ENCODE peak calls at places on chromosomes 16 and 17, in four cellular contexts. Q, B, G and X are unnamed samples.

GRCh38 chr17:82745524-82745923 is 6.3 kb upstream of the TBCD start:
- DNase-seq in Q (no peak), B (no peak), G (no peak), X (no peak)

GRCh38 chr16:3542601-3543373 is 34.4 kb downstream of the NLRC3 start:
- DNase-seq in Q (no peak), B (peak; percentile 44), G (no peak), X (no peak)

GRCh38 chr17:16486373-16487250 is 5.4 kb downstream of the LRRC75A start:
- DNase-seq in Q (peak; percentile 89), B (peak; percentile 57), G (peak; percentile 82), X (peak; percentile 76)

GRCh38 chr17:330993-331701 is 21.5 kb downstream of the RPH3AL start:
- DNase-seq in Q (peak; percentile 89), B (peak; percentile 31), G (peak; percentile 29), X (no peak)

GRCh38 chr17:46175891-46176290 is 17.3 kb downstream of the KANSL1 start:
- DNase-seq in Q (no peak), B (no peak), G (no peak), X (no peak)

GRCh38 chr16:86643661-86644060 is 65.3 kb downstream of the FOXL1 start:
- DNase-seq in Q (no peak), B (no peak), G (no peak), X (no peak)

GRCh38 chr17:27425991-27426390 is 30.3 kb upstream of the KSR1 start:
- DNase-seq in Q (no peak), B (no peak), G (no peak), X (no peak)

GRCh38 chr17:76617838-76618237 is 25.7 kb downstream of the ST6GALNAC1 start:
- DNase-seq in Q (no peak), B (no peak), G (no peak), X (no peak)

GRCh38 chr17:81058263-81058871 is 23.4 kb downstream of the BAIAP2 start:
- DNase-seq in Q (no peak), B (no peak), G (no peak), X (no peak)

GRCh38 chr17:1961187-1961586 is 63.9 kb downstream of the RTN4RL1 start:
- DNase-seq in Q (no peak), B (peak; percentile 94), G (peak; percentile 94), X (no peak)

GRCh38 chr17:49582789-49583188 is 7.1 kb downstream of the NXPH3 start:
- DNase-seq in Q (no peak), B (no peak), G (no peak), X (peak; percentile 79)

GRCh38 chr17:78092794-78093324 is 35.7 kb downstream of the TMC6 start:
- DNase-seq in Q (no peak), B (no peak), G (no peak), X (peak; percentile 55)

GRCh38 chr17:17303010-17303846 is at the start of gene NT5M:
- DNase-seq in Q (peak; percentile 86), B (peak; percentile 69), G (peak; percentile 82), X (peak; percentile 78)

GRCh38 chr17:55705847-55706246 is 16.8 kb downstream of the TMEM100 start:
- DNase-seq in Q (no peak), B (no peak), G (no peak), X (no peak)

GRCh38 chr17:61786088-61786487 is 77.2 kb downstream of the BRIP1 start:
- DNase-seq in Q (no peak), B (no peak), G (no peak), X (no peak)

GRCh38 chr17:77129568-77130301 is 11.0 kb upstream of the SEC14L1 start:
- DNase-seq in Q (peak; percentile 55), B (no peak), G (no peak), X (no peak)

GRCh38 chr17:57408064-57408811 is 151.9 kb downstream of the MSI2 start:
- DNase-seq in Q (no peak), B (peak; percentile 83), G (peak; percentile 71), X (no peak)

GRCh38 chr17:60421273-60422161 is 772 bp upstream of the CHCT1 start:
- DNase-seq in Q (peak; percentile 75), B (peak; percentile 82), G (peak; percentile 87), X (peak; percentile 55)

GRCh38 chr17:53628011-53628410 is 194.7 kb upstream of the KIF2B start:
- DNase-seq in Q (no peak), B (no peak), G (no peak), X (peak; percentile 5)

GRCh38 chr16:49588061-49588460 is 214.5 kb downstream of the C16orf78 start:
- DNase-seq in Q (no peak), B (no peak), G (peak; percentile 7), X (no peak)

GRCh38 chr17:76540381-76541300 is 797 bp downstream of the PRCD start:
- DNase-seq in Q (peak; percentile 96), B (peak; percentile 99), G (peak; percentile 100), X (peak; percentile 95)

GRCh38 chr16:82681592-82681991 is 54.8 kb downstream of the CDH13 start:
- DNase-seq in Q (no peak), B (no peak), G (peak; percentile 29), X (no peak)

GRCh38 chr16:19717781-19718623 is at the start of the genes IQCK and KNOP1:
- DNase-seq in Q (peak; percentile 94), B (peak; percentile 95), G (peak; percentile 91), X (peak; percentile 86)

GRCh38 chr16:5064915-5065314 is 841 bp downstream of the C16orf89 start:
- DNase-seq in Q (no peak), B (no peak), G (no peak), X (no peak)

GRCh38 chr16:5066511-5066910 is 755 bp upstream of the C16orf89 start:
- DNase-seq in Q (no peak), B (no peak), G (no peak), X (no peak)

GRCh38 chr16:5062790-5063765 is 2.7 kb downstream of the C16orf89 start:
- DNase-seq in Q (no peak), B (peak; percentile 20), G (no peak), X (no peak)

GRCh38 chr16:5065813-5066212 is at the start of gene C16orf89:
- DNase-seq in Q (no peak), B (no peak), G (no peak), X (no peak)

DNA sequence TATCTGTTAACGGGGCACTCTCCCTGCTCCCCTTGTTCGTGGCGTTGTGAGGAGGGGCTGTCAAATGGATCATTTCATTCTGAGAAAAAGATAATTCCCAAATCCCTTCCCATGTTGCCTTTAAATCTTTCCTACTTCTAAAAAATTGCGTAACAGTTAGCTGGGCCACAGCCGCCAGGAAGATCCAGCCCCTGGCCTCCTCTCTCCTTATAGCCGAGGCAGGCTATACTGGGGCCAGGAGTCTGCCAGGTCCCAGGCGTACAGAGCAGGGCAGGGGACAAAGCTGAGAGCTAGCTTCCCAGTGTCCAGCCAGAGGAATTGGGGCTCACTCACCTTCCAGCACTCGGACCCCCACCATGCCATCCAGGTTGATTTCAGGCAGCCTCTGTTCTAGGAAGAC is 388 bp downstream of the C16orf89 start:
- DNase-seq in Q (no peak), B (no peak), G (no peak), X (no peak)
- H3K27ac ChIP-seq in Q (no peak overlapping the region), B (no peak overlapping the region), G (no peak overlapping the region), X (no peak overlapping the region)

GRCh38 chr17:7589891-7590611 is at the start of gene SOX15:
- DNase-seq in Q (peak; percentile 36), B (peak; percentile 89), G (peak; percentile 92), X (peak; percentile 88)

GRCh38 chr17:7590743-7591142 is 849 bp upstream of the SOX15 start:
- DNase-seq in Q (peak; percentile 24), B (peak; percentile 96), G (peak; percentile 86), X (peak; percentile 75)

GRCh38 chr17:7593296-7593695 is 3.4 kb upstream of the SOX15 start:
- DNase-seq in Q (no peak), B (no peak), G (no peak), X (no peak)

GRCh38 chr17:7592422-7593021 is 2.6 kb upstream of the SOX15 start:
- DNase-seq in Q (no peak), B (no peak), G (no peak), X (no peak)

GRCh38 chr17:7591596-7591995 is 1.7 kb upstream of the SOX15 start:
- DNase-seq in Q (no peak), B (no peak), G (no peak), X (no peak)
- H3K27ac ChIP-seq in Q (no peak overlapping the region), B (peak overlapping the region; percentile 89), G (no peak overlapping the region), X (peak overlapping the region; percentile 100)

DNA sequence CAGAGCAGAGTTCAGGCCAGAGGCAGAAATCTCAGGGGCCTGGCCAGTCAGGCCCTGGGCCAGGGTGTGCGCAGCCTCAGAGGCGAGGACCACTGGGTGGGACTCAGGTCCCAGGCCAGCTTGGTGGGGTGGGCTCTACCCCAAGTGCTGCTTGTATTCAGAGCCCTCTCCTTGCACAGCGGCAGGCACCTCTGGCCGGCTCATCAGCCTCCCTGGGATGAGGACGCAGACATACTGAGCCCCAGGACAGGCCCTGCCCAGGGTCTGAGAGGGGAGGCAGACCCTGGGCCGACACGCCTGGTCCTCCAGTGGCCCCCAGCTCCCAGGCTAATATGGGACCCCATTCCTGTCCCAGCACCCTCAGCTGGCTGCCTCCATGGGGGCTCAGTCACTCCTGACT is 7.6 kb upstream of the IL27 start:
- DNase-seq in Q (no peak), B (no peak), G (no peak), X (no peak)
- H3K27ac ChIP-seq in Q (no peak overlapping the region), B (no peak overlapping the region), G (no peak overlapping the region), X (no peak overlapping the region)

DNA sequence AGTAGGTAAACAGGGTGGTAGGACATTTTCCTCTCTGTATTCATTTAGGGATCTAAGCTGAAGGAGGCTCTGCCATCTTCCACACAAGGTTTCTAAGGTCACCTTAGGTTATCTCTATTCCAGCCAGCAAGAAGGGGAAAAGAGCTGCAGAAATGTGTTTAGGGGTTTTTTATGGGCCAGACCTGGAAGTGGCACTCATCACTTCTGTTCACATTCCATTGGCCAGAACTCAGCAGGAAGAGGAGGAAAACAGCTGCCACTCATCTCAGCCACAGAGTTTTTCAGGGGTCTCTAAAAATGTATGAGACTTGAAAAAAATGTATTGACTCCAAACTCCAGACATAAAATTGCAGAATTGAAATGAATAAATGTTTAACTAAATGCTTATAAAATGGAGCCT is 65.8 kb downstream of the FTO start:
- DNase-seq in Q (no peak), B (no peak), G (no peak), X (no peak)
- H3K27ac ChIP-seq in Q (no peak overlapping the region), B (no peak overlapping the region), G (no peak overlapping the region), X (no peak overlapping the region)

GRCh38 chr16:67029249-67030096 is 524 bp downstream of the CBFB start:
- DNase-seq in Q (peak; percentile 71), B (peak; percentile 37), G (no peak), X (peak; percentile 46)

GRCh38 chr16:67028167-67028554 is 788 bp upstream of the CBFB start:
- DNase-seq in Q (no peak), B (no peak), G (no peak), X (no peak)

GRCh38 chr16:67027046-67027445 is 1.9 kb upstream of the CBFB start:
- DNase-seq in Q (no peak), B (no peak), G (no peak), X (no peak)

GRCh38 chr16:67028555-67029248 is at the start of gene CBFB:
- DNase-seq in Q (peak; percentile 94), B (peak; percentile 94), G (peak; percentile 88), X (peak; percentile 97)

GRCh38 chr16:67030221-67030962 is 1.4 kb downstream of the CBFB start:
- DNase-seq in Q (no peak), B (no peak), G (no peak), X (no peak)
- H3K27ac ChIP-seq in Q (peak overlapping the region; percentile 99), B (peak overlapping the region; percentile 25), G (no peak overlapping the region), X (peak overlapping the region; percentile 94)

DNA sequence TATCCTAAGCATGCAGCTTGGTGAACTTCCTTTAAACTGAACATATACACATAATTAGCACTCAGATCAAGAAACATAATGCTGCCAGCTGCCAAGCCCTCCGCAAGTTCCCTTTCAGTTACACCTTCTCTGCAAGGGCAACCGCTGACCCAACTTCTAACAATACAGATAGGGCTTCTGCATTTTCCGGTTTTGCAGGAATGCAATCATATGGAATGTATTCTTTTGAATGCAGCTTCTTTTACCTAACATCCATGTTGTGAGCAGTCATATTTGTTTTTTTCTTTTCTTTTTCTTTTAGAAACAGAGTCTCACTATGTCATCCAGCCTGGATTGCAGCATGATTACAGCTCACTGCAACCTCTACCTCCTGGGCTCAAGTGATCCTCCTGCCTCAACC is 110.7 kb downstream of the GSG1L start:
- DNase-seq in Q (no peak), B (no peak), G (no peak), X (no peak)
- H3K27ac ChIP-seq in Q (no peak overlapping the region), B (no peak overlapping the region), G (no peak overlapping the region), X (no peak overlapping the region)